ENCODE peak calls at places on chromosomes 2 and 18, in eight cellular contexts. I is endothelial cell, K is choroid plexus epithelial cell, V is RWPE1, Z is HFFc6, S is GM23338, Q is left lung, N is H1. L is an unnamed sample.
A peak's percentile ranks its signal among the peaks of the same experiment; 100 is the strongest.

GRCh38 chr2:149559341-149560068 is 28.1 kb downstream of the MMADHC start:
- DNase-seq in I (no peak), K (no peak), V (no peak), Z (no peak), S (peak; percentile 8), Q (no peak), N (no peak), L (no peak)

GRCh38 chr2:27752551-27753237 is 18.8 kb upstream of the MRPL33 start:
- DNase-seq in I (peak; percentile 30), K (no peak), V (no peak), Z (no peak), S (peak; percentile 86), Q (no peak), N (peak; percentile 77), L (no peak)

GRCh38 chr2:162056796-162057399 is 17.1 kb downstream of the DPP4 start:
- DNase-seq in I (no peak), K (no peak), V (no peak), Z (no peak), S (no peak), Q (no peak), N (no peak), L (no peak)

GRCh38 chr2:198913394-198914152 is 544.2 kb downstream of the SATB2 start:
- DNase-seq in I (no peak), K (no peak), V (no peak), Z (no peak), S (no peak), Q (no peak), N (no peak), L (no peak)

GRCh38 chr2:48471048-48471474 is 58.9 kb upstream of the STON1 start:
- DNase-seq in I (peak; percentile 22), K (peak; percentile 89), V (peak; percentile 38), Z (peak; percentile 72), S (peak; percentile 87), Q (no peak), N (no peak), L (no peak)

GRCh38 chr18:13405305-13406038 is 186.9 kb downstream of the LDLRAD4 start:
- DNase-seq in I (no peak), K (no peak), V (no peak), Z (no peak), S (no peak), Q (no peak), N (no peak), L (no peak)

GRCh38 chr2:226477221-226478120 is 322.1 kb downstream of the IRS1 start:
- DNase-seq in I (no peak), K (no peak), V (no peak), Z (no peak), S (no peak), Q (no peak), N (no peak), L (no peak)

GRCh38 chr2:215218587-215219577 is 80.5 kb upstream of the ABCA12 start:
- DNase-seq in I (no peak), K (peak; percentile 51), V (peak; percentile 36), Z (peak; percentile 12), S (no peak), Q (no peak), N (no peak), L (no peak)

GRCh38 chr18:37476182-37476581 is 89.4 kb downstream of the CELF4 start:
- DNase-seq in I (peak; percentile 63), K (peak; percentile 2), V (no peak), Z (peak; percentile 21), S (peak; percentile 74), Q (no peak), N (peak; percentile 79), L (no peak)

GRCh38 chr2:226583715-226584114 is 215.9 kb downstream of the IRS1 start:
- DNase-seq in I (no peak), K (peak; percentile 92), V (peak; percentile 85), Z (peak; percentile 82), S (no peak), Q (no peak), N (no peak), L (no peak)

GRCh38 chr2:127365211-127365643 is 22.5 kb downstream of the MAP3K2 start:
- DNase-seq in I (no peak), K (peak; percentile 13), V (no peak), Z (no peak), S (peak; percentile 86), Q (no peak), N (no peak), L (no peak)

GRCh38 chr2:25558262-25558661 is 115.1 kb downstream of the DTNB start:
- DNase-seq in I (no peak), K (peak; percentile 50), V (peak; percentile 18), Z (peak; percentile 75), S (no peak), Q (no peak), N (no peak), L (no peak)

GRCh38 chr2:99636432-99637034 is 146.7 kb upstream of the REV1 start:
- DNase-seq in I (no peak), K (no peak), V (no peak), Z (no peak), S (no peak), Q (no peak), N (no peak), L (no peak)

DNA sequence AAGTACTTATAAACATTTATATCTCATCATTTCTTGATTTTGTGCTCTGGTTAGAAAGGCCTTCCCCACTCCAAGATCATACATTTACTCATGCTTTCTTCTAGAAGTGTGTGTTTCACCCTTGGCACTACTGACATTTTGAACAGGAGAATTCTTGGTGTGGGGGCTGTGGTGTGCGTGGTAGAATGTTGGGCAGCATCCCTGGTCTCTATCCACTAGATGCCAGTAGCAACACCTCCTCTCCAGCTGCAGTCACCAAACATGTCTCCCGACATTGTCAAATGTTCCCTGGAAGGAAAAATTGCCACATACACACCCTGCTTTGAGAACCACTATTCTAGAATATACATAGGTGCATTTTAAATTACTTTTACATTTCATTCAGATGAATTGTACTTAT is 8.7 kb upstream of the TGIF1 start:
- DNase-seq in I (peak; percentile 39), K (peak; percentile 65), V (no peak), Z (peak; percentile 21), S (peak; percentile 55), Q (no peak), N (no peak), L (no peak)
- TF ChIP-seq CTCF in I (no peak), K (peak; percentile 59), V (no peak), Z (peak; percentile 46), S (peak; percentile 47), Q (no peak), N (peak; percentile 60), L (no peak)

DNA sequence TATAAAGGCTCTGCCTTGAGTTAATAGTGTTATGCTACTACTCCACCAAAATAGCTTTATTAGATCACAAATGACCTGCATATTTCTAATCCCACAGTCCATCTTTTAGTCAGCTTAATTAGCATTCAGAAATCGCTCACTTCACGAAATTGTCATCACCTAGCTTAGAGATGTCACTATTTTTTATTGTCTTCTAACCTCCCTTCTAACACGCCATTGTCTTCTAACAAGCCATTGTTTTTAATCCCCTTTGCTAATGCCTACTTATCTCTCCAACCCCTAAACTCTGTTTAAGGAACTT is 97.1 kb downstream of the EPB41L5 start:
- DNase-seq in I (no peak), K (no peak), V (no peak), Z (no peak), S (no peak), Q (no peak), N (no peak), L (no peak)
- TF ChIP-seq CTCF in I (no peak), K (no peak), V (no peak), Z (peak; percentile 34), S (no peak), Q (no peak), N (no peak), L (no peak)

GRCh38 chr2:60503923-60504514 is 49.4 kb downstream of the BCL11A start:
- DNase-seq in I (no peak), K (no peak), V (no peak), Z (no peak), S (no peak), Q (no peak), N (no peak), L (no peak)
- TF ChIP-seq CTCF in I (no peak), K (peak; percentile 27), V (no peak), Z (no peak), S (peak; percentile 22), Q (no peak), N (no peak), L (no peak)

DNA sequence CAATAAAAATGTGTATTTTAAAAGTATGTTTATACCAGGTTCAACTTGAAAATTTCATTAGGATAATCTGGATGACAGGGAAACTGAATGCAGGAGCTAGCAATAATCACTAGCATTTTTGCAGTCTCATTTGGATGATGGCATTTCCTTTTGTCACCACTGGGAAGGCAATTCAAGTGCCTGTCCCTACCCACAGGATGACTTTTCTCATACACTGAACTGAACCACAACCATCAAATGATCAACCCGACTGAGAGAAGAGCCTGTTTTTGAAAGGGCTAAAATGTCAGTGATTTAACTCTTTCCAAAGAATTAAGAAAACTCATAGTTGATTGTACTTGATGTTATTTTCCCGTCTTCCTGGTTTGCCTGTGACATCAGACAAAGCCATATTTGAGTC is 115.0 kb downstream of the FAM124B start:
- DNase-seq in I (no peak), K (no peak), V (no peak), Z (no peak), S (peak; percentile 30), Q (no peak), N (no peak), L (no peak)
- TF ChIP-seq CTCF in I (peak; percentile 22), K (no peak), V (no peak), Z (peak; percentile 53), S (peak; percentile 18), Q (no peak), N (no peak), L (no peak)

GRCh38 chr2:219405451-219405850 is 12.7 kb upstream of the DES start:
- DNase-seq in I (no peak), K (no peak), V (no peak), Z (no peak), S (peak; percentile 59), Q (no peak), N (peak; percentile 65), L (no peak)
- TF ChIP-seq CTCF in I (no peak), K (peak; percentile 30), V (no peak), Z (no peak), S (peak; percentile 24), Q (no peak), N (peak; percentile 68), L (no peak)

GRCh38 chr18:21741511-21742322 is 1.1 kb downstream of the MIB1 start:
- DNase-seq in I (peak; percentile 44), K (peak; percentile 20), V (no peak), Z (no peak), S (peak; percentile 37), Q (peak; percentile 58), N (peak; percentile 63), L (no peak)
- TF ChIP-seq CTCF in I (no peak), K (no peak), V (no peak), Z (no peak), S (no peak), Q (no peak), N (no peak), L (no peak)

GRCh38 chr18:44899832-44900231 is 219.1 kb downstream of the SETBP1 start:
- DNase-seq in I (no peak), K (no peak), V (no peak), Z (no peak), S (no peak), Q (no peak), N (no peak), L (no peak)
- TF ChIP-seq CTCF in I (no peak), K (no peak), V (no peak), Z (no peak), S (peak; percentile 15), Q (no peak), N (no peak), L (no peak)